ENCODE peak calls at places on chromosomes 3 and 15, in four cellular contexts. H is stimulated activated CD4-positive, alpha-beta T cell treated with anti-CD3 and anti-CD28 coated beads, TNF-alpha, amount 100 ng/mL, for 4 hours; V is effector CD4-positive, alpha-beta T cell; C is GM10248. Y is an unnamed sample.
A peak's percentile ranks its signal among the peaks of the same experiment; 100 is the strongest.

GRCh38 chr15:91456921-91457320 is 356.9 kb downstream of the SV2B start:
- DNase-seq in H (no peak), V (no peak), C (no peak), Y (no peak)

GRCh38 chr3:158384019-158384418 is 187.0 kb upstream of the MLF1 start:
- DNase-seq in H (no peak), V (no peak), C (peak; percentile 35), Y (no peak)

GRCh38 chr3:15295506-15295905 is 36.9 kb downstream of the SH3BP5 start:
- DNase-seq in H (no peak), V (no peak), C (no peak), Y (no peak)

GRCh38 chr3:157335677-157336076 is 101.0 kb upstream of the PTX3 start:
- DNase-seq in H (no peak), V (no peak), C (no peak), Y (no peak)

GRCh38 chr3:123375014-123375940 is 73.6 kb downstream of the ADCY5 start:
- DNase-seq in H (no peak), V (no peak), C (no peak), Y (no peak)

GRCh38 chr3:135091956-135092355 is 296.9 kb downstream of the EPHB1 start:
- DNase-seq in H (no peak), V (no peak), C (no peak), Y (no peak)

GRCh38 chr3:146161725-146162047 is 702 bp upstream of the PLOD2 start:
- DNase-seq in H (no peak), V (no peak), C (no peak), Y (no peak)

GRCh38 chr3:190807719-190808375 is 54.6 kb downstream of the GMNC start:
- DNase-seq in H (no peak), V (no peak), C (no peak), Y (no peak)